ENCODE peak calls at places on chromosome 21, in ten cellular contexts. Q is fibroblast of lung, F is WTC11, M is keratinocyte, H is H9, D is CD14-positive monocyte, C is AG04450, T is astrocyte of the spinal cord, P is uterus, X is HFF-Myc. J is an unnamed sample.
A peak's percentile ranks its signal among the peaks of the same experiment; 100 is the strongest.

GRCh38 chr21:40575983-40576382 is 271.0 kb downstream of the DSCAM start:
- DNase-seq in C (no peak), X (no peak), Q (peak; percentile 9), F (no peak), H (no peak), P (no peak), T (peak; percentile 1), D (no peak), M (no peak), J (no peak)

GRCh38 chr21:25342811-25343210 is 264.5 kb downstream of the MRPL39 start:
- DNase-seq in C (no peak), M (no peak), D (no peak), H (no peak), X (no peak), F (no peak), Q (peak; percentile 84), T (no peak), P (no peak), J (no peak)

GRCh38 chr21:41813226-41813625 is 46.4 kb upstream of the RIPK4 start:
- DNase-seq in D (no peak), T (no peak), X (no peak), F (no peak), P (no peak), M (no peak), Q (no peak), H (no peak), C (no peak), J (no peak)

GRCh38 chr21:42188663-42189062 is 30.3 kb upstream of the ABCG1 start:
- DNase-seq in F (no peak), P (no peak), C (no peak), Q (no peak), H (no peak), T (no peak), X (no peak), D (no peak), M (no peak), J (no peak)

GRCh38 chr21:29538115-29538514 is 239.4 kb downstream of the BACH1 start:
- DNase-seq in T (peak; percentile 77), D (no peak), M (no peak), F (no peak), C (peak; percentile 20), X (no peak), Q (peak; percentile 77), H (no peak), P (no peak), J (no peak)

GRCh38 chr21:43603230-43603626 is 56.1 kb downstream of the HSF2BP start:
- DNase-seq in M (no peak), T (no peak), X (no peak), F (no peak), Q (no peak), P (no peak), D (peak; percentile 64), C (no peak), H (no peak), J (no peak)

GRCh38 chr21:34603002-34603709 is 11.8 kb downstream of the RCAN1 start:
- DNase-seq in F (peak; percentile 88), P (peak; percentile 65), X (peak; percentile 36), T (peak; percentile 73), Q (peak; percentile 60), D (peak; percentile 70), H (peak; percentile 88), M (no peak), C (peak; percentile 46), J (peak; percentile 58)

GRCh38 chr21:33971492-33972013 is 55.9 kb upstream of the ATP5PO start:
- DNase-seq in P (no peak), C (no peak), H (no peak), T (peak; percentile 54), M (peak; percentile 83), Q (peak; percentile 79), X (no peak), F (no peak), D (no peak), J (no peak)

GRCh38 chr21:44299458-44300261 is at the start of gene PFKL:
- DNase-seq in C (no peak), M (no peak), F (peak; percentile 60), Q (peak; percentile 36), H (peak; percentile 65), T (peak; percentile 26), P (peak; percentile 57), X (no peak), D (no peak), J (peak; percentile 57)

GRCh38 chr21:17461014-17461413 is 51.8 kb upstream of the CXADR start:
- DNase-seq in H (no peak), P (peak; percentile 80), F (no peak), D (no peak), X (peak; percentile 60), T (peak; percentile 81), Q (peak; percentile 94), M (no peak), C (peak; percentile 61), J (no peak)

GRCh38 chr21:34668803-34669148 is at the start of gene CLIC6:
- DNase-seq in M (no peak), C (no peak), H (peak; percentile 77), P (no peak), Q (no peak), F (peak; percentile 63), X (no peak), D (no peak), T (no peak), J (no peak)

GRCh38 chr21:30831194-30831765 is 1.7 kb upstream of the KRTAP7-1 start:
- DNase-seq in F (peak; percentile 72), T (no peak), Q (no peak), H (peak; percentile 53), D (no peak), X (peak; percentile 2), M (no peak), P (no peak), C (no peak), J (peak; percentile 46)

GRCh38 chr21:42061866-42062542 is 9.1 kb upstream of the UMODL1 start:
- DNase-seq in Q (no peak), T (no peak), M (no peak), P (no peak), C (no peak), F (no peak), X (no peak), H (no peak), D (no peak), J (no peak)

GRCh38 chr21:41583274-41583790 is 75.4 kb upstream of the TMPRSS2 start:
- DNase-seq in D (no peak), Q (peak; percentile 6), P (no peak), X (no peak), M (peak; percentile 33), C (no peak), T (peak; percentile 13), H (no peak), F (no peak), J (no peak)

GRCh38 chr21:43885721-43886120 is 20.7 kb downstream of the AGPAT3 start:
- DNase-seq in D (no peak), Q (no peak), H (no peak), P (no peak), X (no peak), M (no peak), F (no peak), T (no peak), C (no peak), J (no peak)

GRCh38 chr21:28177008-28177603 is 815.6 kb downstream of the LTN1 start:
- DNase-seq in M (no peak), T (no peak), P (no peak), C (no peak), X (no peak), D (no peak), Q (no peak), H (no peak), F (no peak), J (no peak)

GRCh38 chr21:14620152-14620551 is 74.0 kb upstream of the SAMSN1 start:
- DNase-seq in H (no peak), C (no peak), Q (no peak), X (no peak), F (no peak), T (no peak), D (no peak), P (no peak), M (no peak), J (no peak)

GRCh38 chr21:25772680-25773079 is 37.9 kb downstream of the GABPA start:
- DNase-seq in T (no peak), X (no peak), M (no peak), P (no peak), Q (peak; percentile 3), H (no peak), D (no peak), C (no peak), F (no peak), J (no peak)

GRCh38 chr21:19507682-19508260 is 1104.2 kb upstream of the TMPRSS15 start:
- DNase-seq in F (no peak), T (no peak), Q (no peak), P (no peak), H (no peak), D (no peak), X (no peak), C (no peak), M (no peak), J (peak; percentile 2)
- TF ChIP-seq CTCF in F (peak; percentile 49), T (peak; percentile 8), Q (no peak), P (no peak), H (peak; percentile 75), D (no peak), X (no peak), C (no peak), M (no peak), J (peak; percentile 38)

GRCh38 chr21:32200029-32200428 is 78.8 kb downstream of the MIS18A start:
- DNase-seq in C (no peak), P (no peak), M (no peak), T (no peak), D (no peak), X (no peak), F (no peak), Q (no peak), H (no peak), J (no peak)
- TF ChIP-seq CTCF in C (no peak), P (no peak), M (no peak), T (no peak), D (no peak), X (no peak), F (no peak), Q (no peak), H (no peak), J (no peak)

DNA sequence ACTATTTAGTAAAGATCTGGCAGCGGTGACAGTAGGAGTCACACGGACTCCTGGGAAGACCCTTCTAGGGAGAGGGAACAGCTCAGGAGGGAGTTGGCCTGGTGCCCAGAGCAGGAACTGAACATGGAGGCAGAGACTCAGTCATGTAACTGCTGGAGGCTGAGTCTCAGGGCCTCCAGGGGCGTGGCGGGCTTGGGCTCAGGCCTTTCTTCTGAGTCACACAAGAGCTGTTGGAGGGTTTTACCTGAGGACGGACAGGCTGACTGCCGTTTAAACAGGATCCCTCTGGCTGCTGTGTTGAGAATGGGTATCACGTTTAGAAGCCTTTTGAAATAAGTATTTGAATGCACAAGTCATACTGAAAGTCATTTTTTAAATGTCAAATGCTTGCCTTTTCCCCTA is 7.2 kb upstream of the ETS2 start:
- DNase-seq in T (peak; percentile 70), F (peak; percentile 17), C (no peak), Q (peak; percentile 74), X (no peak), M (peak; percentile 83), P (no peak), D (no peak), H (peak; percentile 57), J (peak; percentile 42)
- TF ChIP-seq CTCF in T (no peak), F (no peak), C (no peak), Q (no peak), X (no peak), M (no peak), P (no peak), D (no peak), H (no peak), J (no peak)

DNA sequence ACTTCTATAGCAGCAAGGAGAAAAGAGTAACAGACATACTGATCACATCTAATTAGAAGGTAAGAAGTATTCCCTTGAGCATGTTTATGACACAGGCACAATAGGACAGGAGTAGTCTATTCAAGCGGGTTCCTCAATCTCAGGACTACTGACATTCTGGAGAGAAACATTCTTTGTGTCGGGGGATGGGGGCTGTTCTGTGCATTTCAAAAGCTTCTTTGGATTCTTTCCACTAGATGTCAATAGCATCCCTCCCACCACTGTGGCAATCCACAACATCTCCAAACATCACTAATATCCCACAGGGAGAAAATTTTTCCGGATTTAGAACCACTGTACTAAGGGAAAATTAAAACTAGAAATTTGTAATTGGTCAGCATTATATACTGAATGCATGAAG is 56.9 kb downstream of the ADAMTS5 start:
- DNase-seq in F (peak; percentile 55), T (peak; percentile 5), X (no peak), M (no peak), D (no peak), Q (no peak), P (no peak), C (no peak), H (peak; percentile 53), J (no peak)
- TF ChIP-seq CTCF in F (no peak), T (peak; percentile 15), X (peak; percentile 17), M (peak; percentile 16), D (no peak), Q (no peak), P (no peak), C (peak; percentile 16), H (peak; percentile 56), J (no peak)

J was measured in A673.